ENCODE peak calls at places on chromosomes 4 and X, in nine cellular contexts. One of them, this sample, is unnamed.

GRCh38 chr4:25446611-25447010 is 69.5 kb downstream of the ANAPC4 start:
- DNase-seq in breast epithelium: no peak
- DNase-seq in sigmoid colon: no peak
- DNase-seq in stomach: no peak
- DNase-seq in suprapubic skin: no peak
- DNase-seq in HCT116: no peak
- DNase-seq in transverse colon: no peak
- DNase-seq in endothelial cell of umbilical vein: no peak
- DNase-seq in GM23338: no peak
- DNase-seq in this sample: peak; percentile 75

GRCh38 chr4:141636077-141636770 is at the start of gene IL15:
- DNase-seq in transverse colon: peak; percentile 90
- DNase-seq in stomach: peak; percentile 79
- DNase-seq in suprapubic skin: peak; percentile 82
- DNase-seq in breast epithelium: peak; percentile 62
- DNase-seq in HCT116: peak; percentile 36
- DNase-seq in endothelial cell of umbilical vein: peak; percentile 74
- DNase-seq in sigmoid colon: peak; percentile 79
- DNase-seq in GM23338: peak; percentile 84
- DNase-seq in this sample: peak; percentile 81

GRCh38 chr4:139419388-139419914 is 34.5 kb upstream of the RAB33B start:
- DNase-seq in endothelial cell of umbilical vein: peak; percentile 99
- DNase-seq in suprapubic skin: no peak
- DNase-seq in transverse colon: peak; percentile 38
- DNase-seq in GM23338: no peak
- DNase-seq in sigmoid colon: peak; percentile 78
- DNase-seq in stomach: no peak
- DNase-seq in breast epithelium: no peak
- DNase-seq in HCT116: no peak
- DNase-seq in this sample: peak; percentile 64

GRCh38 chr4:21386166-21386780 is 562.3 kb downstream of the KCNIP4 start:
- DNase-seq in suprapubic skin: no peak
- DNase-seq in transverse colon: no peak
- DNase-seq in sigmoid colon: no peak
- DNase-seq in breast epithelium: no peak
- DNase-seq in HCT116: no peak
- DNase-seq in GM23338: no peak
- DNase-seq in stomach: no peak
- DNase-seq in endothelial cell of umbilical vein: no peak
- DNase-seq in this sample: no peak

GRCh38 chr4:41281038-41281634 is 24.4 kb downstream of the UCHL1 start:
- DNase-seq in HCT116: peak; percentile 82
- DNase-seq in stomach: no peak
- DNase-seq in GM23338: peak; percentile 93
- DNase-seq in suprapubic skin: no peak
- DNase-seq in sigmoid colon: peak; percentile 64
- DNase-seq in endothelial cell of umbilical vein: peak; percentile 87
- DNase-seq in transverse colon: peak; percentile 9
- DNase-seq in breast epithelium: no peak
- DNase-seq in this sample: peak; percentile 36

GRCh38 chr4:125750827-125751466 is 436.2 kb downstream of the FAT4 start:
- DNase-seq in HCT116: no peak
- DNase-seq in suprapubic skin: no peak
- DNase-seq in stomach: no peak
- DNase-seq in sigmoid colon: no peak
- DNase-seq in endothelial cell of umbilical vein: peak; percentile 80
- DNase-seq in transverse colon: no peak
- DNase-seq in GM23338: peak; percentile 80
- DNase-seq in breast epithelium: no peak
- DNase-seq in this sample: no peak

GRCh38 chr4:133839326-133839725 is 362.3 kb downstream of the PABPC4L start:
- DNase-seq in GM23338: peak; percentile 31
- DNase-seq in HCT116: no peak
- DNase-seq in transverse colon: no peak
- DNase-seq in stomach: no peak
- DNase-seq in endothelial cell of umbilical vein: no peak
- DNase-seq in suprapubic skin: no peak
- DNase-seq in breast epithelium: no peak
- DNase-seq in sigmoid colon: no peak
- DNase-seq in this sample: no peak

GRCh38 chr4:98773638-98774037 is 115.2 kb upstream of the TSPAN5 start:
- DNase-seq in GM23338: no peak
- DNase-seq in suprapubic skin: no peak
- DNase-seq in endothelial cell of umbilical vein: peak; percentile 52
- DNase-seq in HCT116: no peak
- DNase-seq in breast epithelium: no peak
- DNase-seq in stomach: no peak
- DNase-seq in sigmoid colon: no peak
- DNase-seq in transverse colon: no peak
- DNase-seq in this sample: no peak

GRCh38 chrX:16076834-16077233 is 46.5 kb upstream of the GRPR start:
- DNase-seq in breast epithelium: no peak
- DNase-seq in GM23338: no peak
- DNase-seq in suprapubic skin: no peak
- DNase-seq in HCT116: no peak
- DNase-seq in endothelial cell of umbilical vein: no peak
- DNase-seq in transverse colon: no peak
- DNase-seq in sigmoid colon: no peak
- DNase-seq in stomach: no peak
- DNase-seq in this sample: no peak

GRCh38 chr4:178329226-178329872 is 887.1 kb upstream of the AGA start:
- DNase-seq in suprapubic skin: no peak
- DNase-seq in sigmoid colon: no peak
- DNase-seq in GM23338: no peak
- DNase-seq in endothelial cell of umbilical vein: no peak
- DNase-seq in transverse colon: no peak
- DNase-seq in breast epithelium: no peak
- DNase-seq in HCT116: no peak
- DNase-seq in stomach: no peak
- DNase-seq in this sample: no peak

GRCh38 chr4:123325241-123325681 is 71.3 kb upstream of the SPRY1 start:
- DNase-seq in suprapubic skin: no peak
- DNase-seq in breast epithelium: no peak
- DNase-seq in endothelial cell of umbilical vein: no peak
- DNase-seq in sigmoid colon: no peak
- DNase-seq in transverse colon: no peak
- DNase-seq in GM23338: no peak
- DNase-seq in stomach: no peak
- DNase-seq in HCT116: no peak
- DNase-seq in this sample: peak; percentile 31

GRCh38 chr4:187157380-187157958 is 433.8 kb upstream of the FAT1 start:
- DNase-seq in stomach: no peak
- DNase-seq in HCT116: no peak
- DNase-seq in sigmoid colon: no peak
- DNase-seq in GM23338: no peak
- DNase-seq in transverse colon: no peak
- DNase-seq in breast epithelium: no peak
- DNase-seq in suprapubic skin: no peak
- DNase-seq in endothelial cell of umbilical vein: no peak
- DNase-seq in this sample: no peak

GRCh38 chr4:110735691-110736090 is 112.8 kb upstream of the PITX2 start:
- DNase-seq in stomach: no peak
- DNase-seq in endothelial cell of umbilical vein: no peak
- DNase-seq in transverse colon: no peak
- DNase-seq in breast epithelium: no peak
- DNase-seq in GM23338: no peak
- DNase-seq in sigmoid colon: no peak
- DNase-seq in HCT116: no peak
- DNase-seq in suprapubic skin: no peak
- DNase-seq in this sample: no peak

GRCh38 chr4:166546009-166546408 is 673.0 kb downstream of the TLL1 start:
- DNase-seq in GM23338: no peak
- DNase-seq in sigmoid colon: no peak
- DNase-seq in HCT116: no peak
- DNase-seq in suprapubic skin: no peak
- DNase-seq in stomach: no peak
- DNase-seq in transverse colon: no peak
- DNase-seq in endothelial cell of umbilical vein: no peak
- DNase-seq in breast epithelium: no peak
- DNase-seq in this sample: no peak

GRCh38 chrX:47499291-47499690 is 16.3 kb upstream of the ZNF41 start:
- DNase-seq in GM23338: no peak
- DNase-seq in transverse colon: no peak
- DNase-seq in suprapubic skin: no peak
- DNase-seq in stomach: no peak
- DNase-seq in sigmoid colon: no peak
- DNase-seq in HCT116: no peak
- DNase-seq in breast epithelium: no peak
- DNase-seq in endothelial cell of umbilical vein: no peak
- DNase-seq in this sample: no peak

GRCh38 chrX:17809984-17810383 is 51.1 kb downstream of the RAI2 start:
- DNase-seq in transverse colon: no peak
- DNase-seq in GM23338: no peak
- DNase-seq in stomach: no peak
- DNase-seq in endothelial cell of umbilical vein: no peak
- DNase-seq in HCT116: no peak
- DNase-seq in breast epithelium: no peak
- DNase-seq in suprapubic skin: no peak
- DNase-seq in sigmoid colon: no peak
- DNase-seq in this sample: no peak
- H3K4me1 ChIP-seq in transverse colon: peaks cover 13% of the 10 kb centered on the region
- H3K4me1 ChIP-seq in GM23338: no peaks in the 10 kb centered on the region
- H3K4me1 ChIP-seq in stomach: no peaks in the 10 kb centered on the region
- H3K4me1 ChIP-seq in endothelial cell of umbilical vein: no peaks in the 10 kb centered on the region
- H3K4me1 ChIP-seq in HCT116: peaks cover 4% of the 10 kb centered on the region
- H3K4me1 ChIP-seq in breast epithelium: no peaks in the 10 kb centered on the region
- H3K4me1 ChIP-seq in suprapubic skin: peaks cover 3% of the 10 kb centered on the region
- H3K4me1 ChIP-seq in sigmoid colon: peaks cover 6% of the 10 kb centered on the region
- H3K4me1 ChIP-seq in this sample: no peaks in the 10 kb centered on the region

GRCh38 chrX:142001934-142002333 is 98.2 kb downstream of the MAGEC1 start:
- DNase-seq in transverse colon: no peak
- DNase-seq in stomach: no peak
- DNase-seq in endothelial cell of umbilical vein: no peak
- DNase-seq in GM23338: no peak
- DNase-seq in sigmoid colon: no peak
- DNase-seq in HCT116: no peak
- DNase-seq in breast epithelium: no peak
- DNase-seq in suprapubic skin: no peak
- DNase-seq in this sample: no peak
- TF ChIP-seq POLR2AphosphoS5 in transverse colon: no peak
- TF ChIP-seq POLR2AphosphoS5 in stomach: no peak
- TF ChIP-seq POLR2AphosphoS5 in endothelial cell of umbilical vein: no peak
- TF ChIP-seq POLR2AphosphoS5 in GM23338: no peak
- TF ChIP-seq POLR2AphosphoS5 in sigmoid colon: no peak
- TF ChIP-seq POLR2AphosphoS5 in HCT116: no peak
- TF ChIP-seq POLR2AphosphoS5 in breast epithelium: no peak
- TF ChIP-seq POLR2AphosphoS5 in suprapubic skin: no peak
- TF ChIP-seq POLR2AphosphoS5 in this sample: no peak

GRCh38 chrX:118350715-118351114 is 4.8 kb downstream of the WDR44 start:
- DNase-seq in suprapubic skin: no peak
- DNase-seq in endothelial cell of umbilical vein: no peak
- DNase-seq in breast epithelium: no peak
- DNase-seq in HCT116: no peak
- DNase-seq in transverse colon: no peak
- DNase-seq in sigmoid colon: no peak
- DNase-seq in GM23338: no peak
- DNase-seq in stomach: no peak
- DNase-seq in this sample: no peak

GRCh38 chrX:118355225-118355920 is 9.5 kb downstream of the WDR44 start:
- DNase-seq in stomach: no peak
- DNase-seq in HCT116: no peak
- DNase-seq in suprapubic skin: no peak
- DNase-seq in endothelial cell of umbilical vein: peak; percentile 49
- DNase-seq in transverse colon: no peak
- DNase-seq in GM23338: no peak
- DNase-seq in sigmoid colon: no peak
- DNase-seq in breast epithelium: no peak
- DNase-seq in this sample: no peak

GRCh38 chrX:118353081-118353850 is 7.4 kb downstream of the WDR44 start:
- DNase-seq in GM23338: peak; percentile 9
- DNase-seq in stomach: no peak
- DNase-seq in sigmoid colon: no peak
- DNase-seq in suprapubic skin: no peak
- DNase-seq in endothelial cell of umbilical vein: no peak
- DNase-seq in breast epithelium: no peak
- DNase-seq in HCT116: no peak
- DNase-seq in transverse colon: no peak
- DNase-seq in this sample: no peak

GRCh38 chrX:118350221-118350620 is 4.3 kb downstream of the WDR44 start:
- DNase-seq in GM23338: no peak
- DNase-seq in transverse colon: no peak
- DNase-seq in stomach: no peak
- DNase-seq in breast epithelium: no peak
- DNase-seq in suprapubic skin: no peak
- DNase-seq in HCT116: no peak
- DNase-seq in endothelial cell of umbilical vein: peak; percentile 31
- DNase-seq in sigmoid colon: no peak
- DNase-seq in this sample: no peak

DNA sequence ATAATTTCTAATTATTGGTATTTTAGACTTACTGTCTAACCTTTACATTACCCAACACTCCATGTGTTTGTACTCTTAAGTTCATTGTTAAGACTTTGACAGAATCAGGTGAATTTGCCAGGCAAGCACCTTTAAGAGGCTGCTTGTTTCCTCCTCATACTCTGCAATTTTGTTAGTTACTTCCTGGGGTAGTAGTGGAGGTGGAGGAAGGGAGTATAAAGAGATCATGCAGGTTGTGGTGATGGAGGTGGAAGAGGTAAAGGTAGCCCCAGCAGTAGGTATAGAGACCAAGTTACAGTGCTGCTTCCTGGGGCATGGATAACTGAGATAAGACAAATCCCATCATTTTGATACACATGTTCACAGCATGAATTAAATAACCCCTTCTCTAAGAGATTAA is 6.7 kb downstream of the WDR44 start:
- DNase-seq in breast epithelium: no peak
- DNase-seq in stomach: no peak
- DNase-seq in GM23338: no peak
- DNase-seq in HCT116: no peak
- DNase-seq in transverse colon: no peak
- DNase-seq in suprapubic skin: no peak
- DNase-seq in endothelial cell of umbilical vein: no peak
- DNase-seq in sigmoid colon: no peak
- DNase-seq in this sample: no peak
- H3K4me1 ChIP-seq in breast epithelium: no peaks in the 10 kb centered on the region
- H3K4me1 ChIP-seq in stomach: peaks cover 3% of the 10 kb centered on the region
- H3K4me1 ChIP-seq in GM23338: peaks cover 20% of the 10 kb centered on the region
- H3K4me1 ChIP-seq in HCT116: peaks cover 11% of the 10 kb centered on the region
- H3K4me1 ChIP-seq in transverse colon: peaks cover 17% of the 10 kb centered on the region
- H3K4me1 ChIP-seq in suprapubic skin: peaks cover 17% of the 10 kb centered on the region
- H3K4me1 ChIP-seq in endothelial cell of umbilical vein: peaks cover 54% of the 10 kb centered on the region
- H3K4me1 ChIP-seq in sigmoid colon: peaks cover 24% of the 10 kb centered on the region
- H3K4me1 ChIP-seq in this sample: peaks cover 14% of the 10 kb centered on the region

DNA sequence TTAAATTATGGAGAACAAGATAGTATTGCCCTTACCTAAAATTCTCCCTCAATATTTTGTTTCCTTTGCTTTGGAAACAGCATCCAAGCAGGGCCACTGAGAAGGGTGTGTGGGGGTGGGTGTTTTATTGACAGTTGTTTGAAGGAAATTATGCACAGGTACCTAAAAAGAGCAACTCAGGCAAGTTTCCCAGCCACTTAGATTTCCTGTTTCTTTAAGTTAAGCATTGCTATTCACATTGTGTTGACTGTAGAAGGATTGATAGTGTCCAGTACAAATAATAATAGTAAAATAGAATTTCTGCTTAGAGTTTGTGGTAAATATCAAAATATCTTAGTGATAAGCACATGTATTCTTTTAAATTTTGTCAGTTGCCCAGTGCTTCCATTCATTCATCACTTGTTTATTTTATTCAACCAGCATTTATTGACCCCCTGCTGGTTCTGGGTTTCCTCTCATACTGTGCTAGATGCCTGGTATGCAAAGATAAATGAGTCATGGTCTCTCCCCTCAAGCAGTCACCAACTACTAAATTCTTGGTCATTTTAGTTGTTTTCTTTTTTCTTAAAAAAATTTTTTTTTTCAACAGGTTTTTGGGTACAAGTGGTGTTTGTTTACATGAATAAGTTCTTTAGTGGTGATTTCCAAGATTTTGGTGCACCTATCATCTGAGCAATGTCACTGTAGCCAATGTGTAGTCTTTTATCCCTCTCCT is 50.0 kb downstream of the GALNT7 start:
- DNase-seq in suprapubic skin: no peak
- DNase-seq in GM23338: no peak
- DNase-seq in HCT116: peak; percentile 76
- DNase-seq in transverse colon: no peak
- DNase-seq in endothelial cell of umbilical vein: peak; percentile 83
- DNase-seq in breast epithelium: no peak
- DNase-seq in stomach: no peak
- DNase-seq in sigmoid colon: no peak
- DNase-seq in this sample: no peak
- TF ChIP-seq POLR2AphosphoS5 in suprapubic skin: no peak
- TF ChIP-seq POLR2AphosphoS5 in GM23338: no peak
- TF ChIP-seq POLR2AphosphoS5 in HCT116: no peak
- TF ChIP-seq POLR2AphosphoS5 in transverse colon: no peak
- TF ChIP-seq POLR2AphosphoS5 in endothelial cell of umbilical vein: no peak
- TF ChIP-seq POLR2AphosphoS5 in breast epithelium: no peak
- TF ChIP-seq POLR2AphosphoS5 in stomach: no peak
- TF ChIP-seq POLR2AphosphoS5 in sigmoid colon: no peak
- TF ChIP-seq POLR2AphosphoS5 in this sample: no peak